ENCODE peak calls at places on chromosome 21, in five cellular contexts. Z is Kasumi-1, Y is Karpas-422, Q is endothelial cell, E is left lung. G is an unnamed sample.

GRCh38 chr21:41171210-41171609 is 3.2 kb downstream of the BACE2 start:
- DNase-seq in E (peak; percentile 54), Q (no peak), Y (no peak), Z (no peak), G (no peak)

GRCh38 chr21:44866780-44867179 is 6.7 kb downstream of the PTTG1IP start:
- DNase-seq in Y (no peak), E (no peak), Z (no peak), Q (no peak), G (no peak)

GRCh38 chr21:39452965-39453332 is 1.2 kb downstream of the SH3BGR start:
- DNase-seq in E (no peak), Y (no peak), Z (no peak), Q (no peak), G (no peak)

GRCh38 chr21:38956791-38957571 is 151.3 kb downstream of the ETS2 start:
- DNase-seq in Y (no peak), E (peak; percentile 50), Q (no peak), Z (peak; percentile 25), G (no peak)

GRCh38 chr21:33799378-33800090 is 116.1 kb downstream of the ATP5PO start:
- DNase-seq in E (no peak), Y (no peak), Q (no peak), Z (no peak), G (no peak)

GRCh38 chr21:18114735-18115134 is 129.9 kb upstream of the CHODL start:
- DNase-seq in Z (no peak), Y (no peak), E (no peak), Q (no peak), G (no peak)

GRCh38 chr21:41687633-41688032 is 79.2 kb downstream of the RIPK4 start:
- DNase-seq in Z (no peak), Y (no peak), Q (no peak), E (no peak), G (no peak)

GRCh38 chr21:43762303-43763128 is 13.6 kb downstream of the CSTB start:
- DNase-seq in Z (no peak), E (no peak), Y (no peak), Q (no peak), G (no peak)

GRCh38 chr21:35027558-35028450 is 21.3 kb downstream of the RUNX1 start:
- DNase-seq in E (no peak), Q (no peak), Z (peak; percentile 45), Y (no peak), G (peak; percentile 63)

GRCh38 chr21:32423320-32423719 is 10.8 kb downstream of the EVA1C start:
- DNase-seq in Y (no peak), Z (no peak), Q (no peak), E (no peak), G (no peak)

GRCh38 chr21:31887596-31887920 is 14.7 kb downstream of the HUNK start:
- DNase-seq in Y (peak; percentile 22), E (no peak), Z (no peak), Q (no peak), G (no peak)

GRCh38 chr21:41678016-41678935 is 88.6 kb downstream of the RIPK4 start:
- DNase-seq in Q (no peak), Y (no peak), Z (no peak), E (peak; percentile 60), G (no peak)

GRCh38 chr21:32535616-32536015 is 49.7 kb downstream of the TCP10L start:
- DNase-seq in Q (no peak), Z (no peak), Y (no peak), E (no peak), G (no peak)

GRCh38 chr21:28633803-28634572 is 358.7 kb downstream of the LTN1 start:
- DNase-seq in Z (no peak), Q (no peak), E (no peak), Y (peak; percentile 35), G (peak; percentile 78)

GRCh38 chr21:15034126-15034848 is 30.5 kb downstream of the NRIP1 start:
- DNase-seq in E (no peak), Y (no peak), Z (no peak), Q (no peak), G (no peak)

GRCh38 chr21:29215709-29216108 is 83.0 kb upstream of the BACH1 start:
- DNase-seq in E (no peak), Q (no peak), Y (no peak), Z (no peak), G (no peak)

GRCh38 chr21:41927727-41928409 is 25.9 kb downstream of the C2CD2 start:
- DNase-seq in E (peak; percentile 60), Z (peak; percentile 53), Q (no peak), Y (no peak), G (peak; percentile 53)

GRCh38 chr21:14677023-14677422 is 130.9 kb upstream of the SAMSN1 start:
- DNase-seq in Y (no peak), Z (no peak), E (no peak), Q (no peak), G (no peak)

GRCh38 chr21:35342440-35342839 is 293.3 kb upstream of the RUNX1 start:
- DNase-seq in Q (no peak), E (no peak), Y (peak; percentile 47), Z (peak; percentile 5), G (no peak)

GRCh38 chr21:33132054-33132453 is 62.1 kb downstream of the OLIG1 start:
- DNase-seq in E (no peak), Q (no peak), Z (no peak), Y (peak; percentile 52), G (no peak)